ENCODE peak calls at places on chromosomes 7 and 10, in ten cellular contexts. Y, M, S, K, J, W, H, V, A and Q are unnamed samples.

GRCh38 chr10:69337312-69338132 is 59.2 kb downstream of the HK1 start:
- DNase-seq in Y (peak), W (no peak), M (peak), K (no peak), J (no peak), A (no peak), S (no peak), V (no peak), H (no peak), Q (peak)

GRCh38 chr7:36355490-36355889 is 34.2 kb upstream of the ANLN start:
- DNase-seq in V (no peak), H (no peak), S (no peak), W (no peak), A (no peak), J (no peak), K (no peak), Y (no peak), M (no peak), Q (no peak)

GRCh38 chr7:12291870-12292269 is 80.8 kb downstream of the TMEM106B start:
- DNase-seq in Y (no peak), W (no peak), S (no peak), J (no peak), M (no peak), A (no peak), H (no peak), V (peak), K (no peak), Q (no peak)

GRCh38 chr7:28904539-28905143 is 53.5 kb downstream of the TRIL start:
- DNase-seq in W (no peak), J (no peak), A (no peak), K (no peak), Y (no peak), V (no peak), M (no peak), S (no peak), H (no peak), Q (no peak)

GRCh38 chr10:91887075-91887899 is 22.0 kb downstream of the FGFBP3 start:
- DNase-seq in A (peak), K (peak), M (peak), J (no peak), H (no peak), Y (no peak), V (no peak), S (no peak), W (no peak), Q (no peak)

GRCh38 chr10:70835895-70836294 is 20.1 kb downstream of the SGPL1 start:
- DNase-seq in J (no peak), K (no peak), M (peak), W (no peak), A (no peak), S (no peak), V (no peak), H (no peak), Y (peak), Q (no peak)

GRCh38 chr10:36232935-36233334 is 590.8 kb upstream of the FZD8 start:
- DNase-seq in A (no peak), W (no peak), V (no peak), M (no peak), Y (no peak), K (no peak), S (no peak), H (no peak), J (no peak), Q (no peak)

GRCh38 chr10:76998451-76998850 is 639.2 kb downstream of the KCNMA1 start:
- DNase-seq in S (no peak), M (no peak), Y (no peak), K (no peak), H (no peak), A (no peak), J (no peak), V (no peak), W (no peak), Q (no peak)

GRCh38 chr7:43876266-43876665 is 6.9 kb upstream of the MRPS24 start:
- DNase-seq in V (no peak), W (no peak), A (no peak), K (no peak), S (no peak), M (no peak), H (no peak), J (no peak), Y (no peak), Q (no peak)

GRCh38 chr10:33160151-33160550 is 174.3 kb downstream of the NRP1 start:
- DNase-seq in J (no peak), A (no peak), H (no peak), W (no peak), K (no peak), S (no peak), Y (no peak), V (no peak), M (no peak), Q (no peak)

GRCh38 chr10:98404571-98405396 is 10.2 kb downstream of the PYROXD2 start:
- DNase-seq in S (no peak), M (no peak), H (no peak), J (no peak), K (no peak), Y (peak), W (no peak), V (peak), A (no peak), Q (no peak)

GRCh38 chr7:77550586-77550985 is 13.5 kb downstream of the PTPN12 start:
- DNase-seq in W (no peak), H (no peak), K (no peak), S (no peak), M (no peak), A (no peak), J (no peak), Y (peak), V (no peak), Q (peak)

GRCh38 chr7:50838675-50839377 is 56.1 kb upstream of the GRB10 start:
- DNase-seq in K (no peak), A (peak), Y (peak), H (no peak), S (no peak), M (peak), W (no peak), J (no peak), V (no peak), Q (no peak)

GRCh38 chr10:80497187-80498038 is 40.3 kb upstream of the SH2D4B start:
- DNase-seq in S (no peak), A (peak), M (peak), J (peak), K (no peak), Y (no peak), V (no peak), W (no peak), H (no peak), Q (peak)

GRCh38 chr10:61325596-61325995 is 127.6 kb downstream of the TMEM26 start:
- DNase-seq in J (no peak), S (no peak), H (no peak), V (no peak), W (no peak), M (no peak), K (no peak), Y (no peak), A (no peak), Q (no peak)

GRCh38 chr7:151637781-151638261 is 118.1 kb upstream of the RHEB start:
- DNase-seq in W (no peak), Y (no peak), S (no peak), K (no peak), M (peak), V (no peak), A (peak), J (no peak), H (no peak), Q (no peak)

GRCh38 chr10:29712108-29712507 is 77.3 kb upstream of the SVIL start:
- DNase-seq in H (no peak), M (no peak), J (no peak), W (no peak), Y (no peak), A (no peak), V (no peak), K (no peak), S (no peak), Q (no peak)

GRCh38 chr10:34384363-34384762 is 430.7 kb downstream of the PARD3 start:
- DNase-seq in V (no peak), S (no peak), M (no peak), K (no peak), J (no peak), Y (no peak), H (no peak), W (no peak), A (no peak), Q (no peak)

GRCh38 chr7:156475666-156476065 is 164.9 kb upstream of the RNF32 start:
- DNase-seq in K (peak), Y (no peak), H (no peak), J (no peak), W (no peak), V (no peak), A (no peak), M (peak), S (peak), Q (no peak)

GRCh38 chr10:132480356-132480755 is 57.2 kb upstream of the INPP5A start:
- DNase-seq in Y (no peak), S (no peak), A (no peak), V (no peak), M (no peak), J (peak), K (no peak), W (no peak), H (no peak), Q (no peak)

GRCh38 chr7:148982596-148983219 is 45.6 kb downstream of the PDIA4 start:
- DNase-seq in A (no peak), K (no peak), M (no peak), W (no peak), V (no peak), J (no peak), Y (no peak), S (no peak), H (no peak), Q (no peak)

GRCh38 chr7:124764847-124765400 is 668 bp downstream of the GPR37 start:
- DNase-seq in H (no peak), W (no peak), J (peak), A (no peak), V (peak), M (no peak), S (no peak), K (peak), Y (no peak), Q (no peak)

GRCh38 chr7:107165341-107165740 is 3.5 kb upstream of the HBP1 start:
- DNase-seq in V (no peak), Y (no peak), M (no peak), K (no peak), S (no peak), A (no peak), W (no peak), H (no peak), J (no peak), Q (no peak)

GRCh38 chr7:79495544-79496272 is 42.2 kb upstream of the MAGI2 start:
- DNase-seq in H (no peak), V (no peak), K (no peak), Y (no peak), W (no peak), A (no peak), J (no peak), M (peak), S (no peak), Q (peak)

GRCh38 chr7:90720970-90721768 is 125.0 kb downstream of the CDK14 start:
- DNase-seq in V (no peak), S (no peak), K (no peak), J (peak), H (no peak), A (peak), W (peak), Y (peak), M (peak), Q (peak)

GRCh38 chr10:75718996-75719395 is 287.6 kb downstream of the LRMDA start:
- DNase-seq in M (no peak), S (no peak), Y (no peak), H (no peak), K (no peak), W (no peak), A (no peak), V (no peak), J (no peak), Q (no peak)

GRCh38 chr10:1552415-1552814 is 184.9 kb downstream of the ADARB2 start:
- DNase-seq in S (no peak), J (no peak), H (no peak), A (no peak), M (no peak), K (no peak), Y (no peak), W (no peak), V (no peak), Q (no peak)

GRCh38 chr7:140983802-140984201 is 30.9 kb downstream of the MRPS33 start:
- DNase-seq in J (no peak), A (no peak), S (peak), V (peak), W (no peak), M (no peak), Y (no peak), K (no peak), H (no peak), Q (peak)

GRCh38 chr10:103871006-103871405 is 15.6 kb upstream of the SH3PXD2A start:
- DNase-seq in J (no peak), M (no peak), K (no peak), Y (no peak), H (no peak), V (no peak), A (no peak), W (no peak), S (no peak), Q (no peak)

GRCh38 chr7:101085000-101085948 is at the start of gene TRIM56:
- DNase-seq in K (peak), S (peak), A (peak), J (peak), M (peak), H (peak), W (peak), Y (no peak), V (peak), Q (no peak)

GRCh38 chr7:17020250-17020649 is 138.5 kb upstream of the AGR3 start:
- DNase-seq in J (no peak), M (no peak), W (no peak), S (no peak), Y (no peak), V (no peak), H (no peak), K (no peak), A (no peak), Q (no peak)

DNA sequence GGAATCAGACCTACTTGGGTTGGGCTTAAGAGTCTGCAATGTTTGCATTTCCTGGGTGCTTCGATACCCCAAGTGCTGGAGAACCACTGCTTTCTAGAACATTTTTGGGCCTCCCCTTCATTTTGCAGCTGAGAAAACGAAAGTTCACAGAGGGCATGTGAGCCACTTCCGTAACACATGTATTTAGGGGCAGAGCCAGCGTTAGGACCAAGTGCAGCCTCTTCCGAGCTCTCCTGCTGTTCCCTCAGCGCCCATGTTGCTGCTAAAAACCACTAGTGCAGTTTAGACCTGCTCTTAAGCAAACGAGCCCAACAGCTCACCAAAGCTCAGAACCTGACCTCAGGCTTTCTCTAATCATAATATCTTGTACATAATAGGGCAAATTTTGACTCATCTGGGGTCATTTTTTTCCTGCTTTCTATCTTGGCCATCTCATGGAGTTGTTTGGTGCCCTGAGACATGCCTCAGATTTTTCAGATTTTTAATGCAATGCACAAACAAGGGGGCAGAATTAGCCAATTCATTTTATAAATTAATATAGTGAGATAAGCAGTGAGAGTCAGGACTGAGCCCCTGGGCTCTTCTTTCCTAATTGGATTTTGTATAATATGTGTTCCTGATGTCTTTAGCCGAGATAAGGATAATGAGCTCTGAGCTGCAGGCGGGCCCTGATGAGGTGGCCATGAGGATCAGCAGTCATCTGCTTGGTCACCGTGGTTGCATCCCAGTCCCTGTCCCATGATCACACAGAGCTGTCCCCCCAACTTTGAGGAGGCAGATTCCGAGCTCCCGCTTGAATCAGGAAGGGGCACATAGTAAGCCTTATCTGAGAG is 12.9 kb downstream of the BAG3 start:
- DNase-seq in M (no peak), V (peak), S (no peak), H (peak), K (no peak), J (no peak), A (no peak), W (no peak), Y (no peak), Q (no peak)
- H3K4me3 ChIP-seq in M (no peak), V (no peak), S (no peak), H (no peak), K (no peak), J (no peak), A (no peak), W (no peak), Y (no peak), Q (no peak)

DNA sequence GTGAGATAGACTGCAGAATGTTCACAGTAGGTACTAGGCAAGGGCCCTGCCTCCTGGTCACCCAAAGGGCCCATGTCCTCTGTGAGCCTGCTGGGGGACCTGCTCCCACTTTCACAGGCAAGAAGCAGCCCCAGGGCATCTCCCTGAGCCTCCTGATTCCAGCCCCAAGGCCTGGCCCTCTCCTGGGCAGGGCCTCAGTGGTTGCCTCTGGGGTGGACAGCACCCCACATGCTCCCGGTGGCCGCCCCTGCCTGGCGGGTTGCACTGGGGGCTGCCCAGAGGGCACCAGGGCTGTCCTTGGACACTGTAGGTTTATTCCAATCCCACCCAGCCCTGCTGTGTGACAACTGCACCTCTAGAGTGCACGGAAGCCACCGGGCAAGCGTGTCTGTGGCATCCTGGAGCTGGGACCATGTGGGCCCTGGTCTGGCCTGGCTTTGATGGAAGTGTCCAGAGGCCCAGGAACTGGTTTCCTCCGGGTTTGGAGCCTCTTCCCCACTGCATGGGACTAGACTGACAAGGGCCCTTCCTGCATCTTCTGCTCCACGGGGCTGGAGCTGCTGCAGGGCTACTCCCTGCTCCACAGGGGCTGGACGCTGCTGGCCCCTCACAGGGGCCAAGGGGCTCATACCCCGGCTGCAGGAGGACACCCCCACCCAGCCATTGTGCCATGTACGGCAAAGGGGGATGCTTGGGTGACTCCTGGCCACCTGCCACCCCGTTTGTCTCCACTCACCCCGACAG is 25.0 kb upstream of the SYCE1 start:
- DNase-seq in H (no peak), J (no peak), V (no peak), W (no peak), M (no peak), K (no peak), A (no peak), Y (no peak), S (no peak), Q (no peak)
- TF ChIP-seq CTCF in H (no peak), J (no peak), V (no peak), W (no peak), M (no peak), K (no peak), A (no peak), Y (no peak), S (no peak), Q (no peak)

GRCh38 chr10:31030216-31030615 is 1.4 kb downstream of the ZNF438 start:
- DNase-seq in M (no peak), Y (no peak), K (no peak), S (no peak), A (no peak), J (no peak), V (no peak), H (no peak), W (no peak), Q (no peak)
- H3K4me3 ChIP-seq in M (no peak), Y (no peak), K (no peak), S (no peak), A (no peak), J (no peak), V (no peak), H (no peak), W (no peak), Q (no peak)

GRCh38 chr7:604038-604883 is 84.6 kb upstream of the PDGFA start:
- DNase-seq in J (peak), Y (no peak), H (peak), S (no peak), K (no peak), M (peak), V (peak), A (peak), W (peak), Q (peak)
- TF ChIP-seq CTCF in J (no peak), Y (no peak), H (no peak), S (no peak), K (no peak), M (no peak), V (no peak), A (no peak), W (no peak), Q (no peak)

DNA sequence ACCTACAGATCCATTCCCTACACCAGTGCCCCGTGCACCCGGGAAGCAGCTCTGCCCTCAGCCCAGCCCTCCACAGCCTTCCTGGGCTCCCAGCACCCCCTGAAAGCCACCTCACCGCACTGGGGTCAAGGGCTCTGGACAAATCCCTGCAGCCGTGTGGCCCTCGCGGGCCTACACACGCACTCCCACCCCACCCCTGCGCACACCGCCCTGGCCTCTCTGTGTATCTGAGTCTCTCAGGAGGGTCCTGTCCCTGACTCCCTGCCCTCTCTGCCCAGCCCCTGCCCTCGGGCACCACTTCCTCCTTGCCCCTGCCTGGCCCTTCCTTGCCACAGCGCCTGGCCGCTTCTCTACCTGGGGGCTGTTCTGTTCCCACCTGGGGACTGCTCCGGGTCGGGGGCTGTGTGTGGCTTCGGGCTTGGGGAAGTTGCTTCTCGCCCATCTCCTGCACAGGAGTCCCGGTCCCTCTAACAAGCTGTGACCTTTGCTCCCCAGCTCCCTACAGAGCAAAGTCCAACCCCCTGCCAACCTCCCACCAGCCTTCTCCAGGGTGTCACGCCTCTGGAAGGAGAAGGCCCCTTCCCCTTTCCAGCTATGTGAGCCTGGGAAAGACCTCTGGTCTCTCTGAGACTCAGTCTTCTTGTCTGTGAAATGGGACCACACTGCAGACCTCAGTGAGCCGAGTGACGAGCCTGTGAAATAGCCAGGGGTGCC is 1.5 kb downstream of the TMEM184A start:
- DNase-seq in H (no peak), J (no peak), V (no peak), K (no peak), A (no peak), S (no peak), W (no peak), M (no peak), Y (no peak), Q (no peak)
- H3K4me3 ChIP-seq in H (peak), J (peak), V (no peak), K (peak), A (no peak), S (peak), W (no peak), M (no peak), Y (no peak), Q (no peak)

DNA sequence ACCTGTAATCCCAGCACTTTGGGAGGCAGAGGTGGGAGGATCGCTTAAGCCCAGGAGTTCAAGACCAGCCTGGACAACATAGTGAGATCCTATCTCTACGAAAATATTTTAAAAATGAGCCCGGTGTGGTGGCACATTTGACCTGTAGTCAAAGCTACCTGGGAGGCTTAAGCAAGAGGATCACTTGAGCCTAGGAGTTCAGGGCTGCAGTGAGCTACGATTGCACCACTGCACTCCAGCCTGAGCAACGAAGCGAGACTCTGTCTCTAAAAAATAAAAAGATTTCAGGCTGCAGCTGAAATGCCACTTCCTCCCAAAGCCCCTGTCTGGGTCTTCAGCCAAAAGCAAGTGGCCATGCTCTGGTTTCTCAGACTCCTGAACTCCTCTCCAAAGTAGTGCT is 38.7 kb upstream of the CARD11 start:
- DNase-seq in Y (no peak), W (no peak), K (no peak), V (no peak), J (no peak), H (no peak), M (no peak), A (no peak), S (no peak), Q (no peak)
- TF ChIP-seq CTCF in Y (no peak), W (no peak), K (no peak), V (no peak), J (no peak), H (no peak), M (no peak), A (no peak), S (no peak), Q (no peak)